ENCODE peak calls at places on chromosomes 5 and 9, in five cellular contexts. M is GM12878, X is K562, I is HepG2, G is upper lobe of left lung. E is an unnamed sample.

GRCh38 chr5:142697846-142698245 is 12.0 kb upstream of the FGF1 start:
- ATAC-seq in M (no peak), X (no peak), I (no peak), G (peak; percentile 10), E (peak; percentile 50)

GRCh38 chr5:113205807-113206206 is 229.0 kb downstream of the TSSK1B start:
- ATAC-seq in M (no peak), X (no peak), I (peak; percentile 82), G (no peak), E (no peak)

GRCh38 chr9:120885968-120886367 is 9.0 kb upstream of the PHF19 start:
- ATAC-seq in M (peak; percentile 23), X (peak; percentile 23), I (no peak), G (peak; percentile 56), E (peak; percentile 62)

GRCh38 chr9:86187121-86187520 is 72.3 kb downstream of the C9orf153 start:
- ATAC-seq in M (no peak), X (no peak), I (peak; percentile 35), G (no peak), E (no peak)

GRCh38 chr5:141431286-141431685 is 979 bp downstream of the PCDHGA12 start:
- ATAC-seq in M (peak; percentile 56), X (no peak), I (no peak), G (peak; percentile 7), E (no peak)

GRCh38 chr5:35862126-35862525 is 5.4 kb downstream of the IL7R start:
- ATAC-seq in M (peak; percentile 56), X (no peak), I (no peak), G (no peak), E (no peak)

GRCh38 chr5:111699324-111699723 is 57.7 kb downstream of the NREP start:
- ATAC-seq in M (no peak), X (no peak), I (no peak), G (no peak), E (no peak)

GRCh38 chr5:138662599-138662998 is 87.4 kb upstream of the HSPA9 start:
- ATAC-seq in M (peak; percentile 68), X (no peak), I (no peak), G (no peak), E (no peak)

GRCh38 chr5:139969318-139969717 is 73.8 kb downstream of the NRG2 start:
- ATAC-seq in M (peak; percentile 9), X (no peak), I (no peak), G (no peak), E (no peak)

GRCh38 chr5:72596956-72597355 is 89.7 kb upstream of the ZNF366 start:
- ATAC-seq in M (no peak), X (peak; percentile 21), I (no peak), G (no peak), E (no peak)

GRCh38 chr5:168295574-168296201 is 4.2 kb downstream of the WWC1 start:
- ATAC-seq in M (no peak), X (no peak), I (peak; percentile 50), G (peak; percentile 33), E (peak; percentile 15)

GRCh38 chr9:127078988-127079387 is 43.4 kb downstream of the ANGPTL2 start:
- ATAC-seq in M (no peak), X (no peak), I (no peak), G (no peak), E (no peak)

GRCh38 chr9:127083133-127083532 is 39.3 kb downstream of the ANGPTL2 start:
- ATAC-seq in M (no peak), X (no peak), I (no peak), G (no peak), E (no peak)

GRCh38 chr9:127079741-127080140 is 42.7 kb downstream of the ANGPTL2 start:
- ATAC-seq in M (no peak), X (no peak), I (no peak), G (no peak), E (no peak)

GRCh38 chr9:127083598-127083997 is 38.8 kb downstream of the ANGPTL2 start:
- ATAC-seq in M (no peak), X (no peak), I (no peak), G (no peak), E (no peak)

DNA sequence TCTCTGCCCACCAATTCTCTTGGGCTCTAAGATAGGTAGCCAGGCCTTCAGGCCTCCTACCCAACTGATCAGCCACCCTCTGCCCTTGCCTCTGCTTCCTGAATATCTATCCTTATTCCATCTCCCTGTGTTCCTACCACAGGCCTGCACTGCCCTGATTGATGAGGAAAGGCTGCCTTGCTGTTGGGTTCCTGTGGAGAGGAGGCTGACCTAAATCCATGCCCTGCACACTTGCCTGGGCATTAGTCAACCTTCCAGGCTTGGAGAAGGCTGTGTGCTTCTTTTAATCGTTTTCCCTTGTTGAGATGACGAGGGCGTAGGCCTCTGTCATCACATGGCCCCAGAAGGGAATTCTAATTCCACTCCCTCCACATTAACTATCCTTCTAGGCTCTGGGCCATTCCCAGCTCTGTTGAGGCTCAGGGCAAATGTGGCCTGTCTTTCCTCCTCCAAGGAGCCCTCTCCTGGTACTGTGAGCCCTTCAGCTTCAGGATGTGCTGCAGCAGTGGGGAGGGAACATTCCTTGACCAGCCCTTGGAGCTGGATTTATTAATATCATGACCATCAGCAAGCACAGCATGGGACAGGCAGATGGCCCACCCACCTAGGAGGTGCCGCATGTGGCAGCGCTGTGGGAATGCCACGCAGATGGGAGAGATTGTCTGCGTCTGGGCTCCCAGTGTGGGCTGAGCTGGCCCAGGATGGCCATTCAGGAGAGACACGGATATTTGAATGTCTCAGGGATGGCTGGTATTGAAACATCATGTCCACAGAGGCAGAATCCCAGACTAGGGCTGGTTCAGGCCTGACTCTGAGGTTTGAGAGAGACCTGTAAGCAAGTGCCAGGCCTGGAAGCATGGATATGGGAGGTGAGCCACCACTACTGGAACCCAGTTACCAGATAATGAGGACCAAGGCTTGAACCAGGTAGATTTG is 40.9 kb downstream of the ANGPTL2 start:
- ATAC-seq in M (no peak), X (no peak), I (no peak), G (peak; percentile 61), E (peak; percentile 23)
- TF ChIP-seq POLR2A in M (no peak), X (no peak), I (no peak), G (no peak), E (no peak)

GRCh38 chr5:91366571-91366970 is 16.5 kb downstream of the ARRDC3 start:
- ATAC-seq in M (no peak), X (peak; percentile 2), I (peak; percentile 42), G (no peak), E (no peak)
- TF ChIP-seq POLR2AphosphoS5 in M (no peak), X (no peak), I (no peak), G (no peak), E (no peak)

GRCh38 chr9:78280982-78281668 is 15.8 kb upstream of the PSAT1 start:
- ATAC-seq in M (no peak), X (peak; percentile 36), I (peak; percentile 81), G (peak; percentile 77), E (peak; percentile 62)
- TF ChIP-seq EP300 in M (no peak), X (no peak), I (no peak), G (no peak), E (no peak)

DNA sequence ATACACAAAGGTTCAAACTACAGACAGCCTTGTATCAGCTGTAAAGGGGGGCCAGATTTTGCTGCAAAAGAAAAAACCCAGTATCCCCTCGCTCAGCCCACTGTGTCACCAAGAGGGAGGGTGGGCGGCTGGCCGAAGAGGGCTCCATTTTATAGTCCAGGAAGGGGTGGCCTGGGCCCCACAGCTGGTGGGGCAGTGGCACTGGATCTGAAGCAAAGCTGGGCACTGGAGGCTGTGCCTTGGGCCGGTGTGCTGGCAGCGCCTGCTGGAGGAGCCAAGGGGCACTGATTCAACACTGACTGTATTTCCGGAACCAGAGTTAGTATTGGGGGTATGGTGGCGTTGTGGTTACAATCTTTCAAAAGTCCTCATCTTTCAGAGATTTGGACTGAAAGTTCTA is 9.1 kb downstream of the BRD3 start:
- ATAC-seq in M (no peak), X (no peak), I (no peak), G (no peak), E (no peak)
- TF ChIP-seq POLR2A in M (no peak), X (no peak), I (no peak), G (no peak), E (no peak)

DNA sequence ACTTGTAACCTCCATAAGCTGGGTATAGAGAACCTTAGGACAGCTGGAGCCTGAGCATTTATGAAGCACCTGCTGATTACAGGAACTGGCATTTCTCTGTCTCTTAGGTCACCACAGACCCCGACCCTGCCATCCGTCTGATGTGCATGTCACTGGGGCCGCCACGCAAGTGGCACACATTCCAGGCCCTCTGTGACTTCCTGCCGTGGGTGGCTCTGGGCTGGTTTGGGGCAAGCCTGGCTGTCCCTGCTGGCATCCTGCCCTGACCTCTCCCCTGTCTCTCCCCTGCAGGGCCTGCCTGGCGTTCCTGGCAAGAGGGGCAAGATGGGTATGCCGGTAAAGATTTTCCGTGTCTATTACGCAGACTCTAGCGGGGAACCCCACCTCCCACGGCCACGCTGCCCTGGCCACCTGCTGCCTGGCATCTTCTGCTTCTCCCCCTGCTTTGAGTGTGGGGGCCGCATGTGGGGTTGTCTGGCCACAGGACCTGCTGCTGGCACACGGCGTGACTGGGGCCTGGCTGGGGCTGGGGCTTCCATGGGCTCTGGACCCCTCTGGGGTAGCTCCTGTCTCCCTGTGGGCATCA is 55.4 kb downstream of the COL27A1 start:
- ATAC-seq in M (no peak), X (no peak), I (no peak), G (no peak), E (no peak)
- TF ChIP-seq POLR2AphosphoS5 in M (no peak), X (no peak), I (peak; percentile 25), G (no peak), E (no peak)

GRCh38 chr5:34687269-34688011 is 31.3 kb downstream of the RAI14 start:
- ATAC-seq in M (no peak), X (peak; percentile 32), I (no peak), G (peak; percentile 65), E (no peak)

GRCh38 chr5:34688015-34688800 is 32.1 kb downstream of the RAI14 start:
- ATAC-seq in M (no peak), X (peak; percentile 15), I (no peak), G (peak; percentile 21), E (no peak)

GRCh38 chr5:34684980-34685352 is 28.8 kb downstream of the RAI14 start:
- ATAC-seq in M (no peak), X (no peak), I (no peak), G (no peak), E (no peak)

GRCh38 chr5:34685485-34686197 is 29.5 kb downstream of the RAI14 start:
- ATAC-seq in M (no peak), X (no peak), I (no peak), G (no peak), E (no peak)

GRCh38 chr5:34686762-34687268 is 30.7 kb downstream of the RAI14 start:
- ATAC-seq in M (no peak), X (peak; percentile 97), I (peak; percentile 87), G (peak; percentile 94), E (peak; percentile 81)
- TF ChIP-seq EP300 in M (no peak), X (peak; percentile 64), I (no peak), G (peak; percentile 71), E (no peak)

GRCh38 chr5:78561261-78561660 is 87.3 kb downstream of the LHFPL2 start:
- ATAC-seq in M (no peak), X (no peak), I (no peak), G (no peak), E (no peak)
- TF ChIP-seq POLR2A in M (no peak), X (no peak), I (no peak), G (no peak), E (no peak)

DNA sequence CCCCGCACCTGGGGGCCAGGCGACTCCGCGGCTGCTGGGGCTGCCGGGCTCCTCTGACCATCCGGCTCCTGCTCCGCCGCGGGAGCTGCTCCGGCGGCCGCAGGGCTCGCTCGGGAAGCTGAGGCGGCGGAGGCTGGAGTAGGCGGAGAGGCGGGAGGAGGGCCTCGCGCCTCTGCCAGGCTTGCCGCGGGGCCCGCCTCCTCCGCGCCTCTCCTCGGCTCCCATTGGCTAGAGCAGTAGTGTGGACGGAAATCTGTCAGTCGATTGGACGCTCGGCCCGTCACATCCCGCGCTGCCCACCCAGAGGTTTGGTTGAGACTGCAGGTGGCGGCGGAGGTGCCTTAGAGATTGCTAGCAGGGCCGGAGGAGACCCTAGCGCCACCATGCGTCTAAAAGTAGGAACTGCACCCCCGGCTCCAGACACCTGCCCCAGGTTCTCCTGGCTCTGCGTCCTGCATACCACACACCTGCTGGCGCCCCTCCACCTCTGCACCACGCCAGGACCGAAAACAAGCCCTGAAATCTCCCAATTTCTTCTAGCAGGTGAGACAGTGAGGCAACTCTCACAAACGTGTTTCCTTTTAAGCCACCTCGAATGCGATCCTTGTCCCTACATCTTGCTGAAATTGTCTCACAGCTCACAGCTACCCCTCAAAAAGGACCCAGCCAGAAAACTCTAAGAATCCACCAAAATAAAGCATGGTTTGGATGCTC is at the start of gene SCAI:
- ATAC-seq in M (peak; percentile 99), X (peak; percentile 100), I (peak; percentile 99), G (peak; percentile 100), E (peak; percentile 100)
- TF ChIP-seq POLR2AphosphoS5 in M (no peak), X (peak; percentile 70), I (peak; percentile 54), G (peak; percentile 39), E (peak; percentile 25)

E was measured in gastroesophageal sphincter.